ENCODE peak calls at places on chromosome 12, in seven cellular contexts. M, F, K, Y, N, I and G are unnamed samples.

GRCh38 chr12:48969847-48970701 is 1.5 kb downstream of the WNT10B start:
- DNase-seq in Y (peak), I (no peak), M (no peak), N (no peak), K (no peak), F (peak), G (no peak)

GRCh38 chr12:63420206-63420644 is 248.1 kb downstream of the DPY19L2 start:
- DNase-seq in N (peak), I (peak), F (peak), K (peak), Y (peak), M (peak), G (peak)

GRCh38 chr12:120798696-120799095 is 73.1 kb downstream of the ACADS start:
- DNase-seq in K (no peak), F (no peak), Y (peak), M (peak), N (no peak), I (no peak), G (no peak)

GRCh38 chr12:118190266-118190665 is 54.3 kb downstream of the PEBP1 start:
- DNase-seq in M (no peak), N (no peak), F (no peak), Y (peak), I (no peak), K (no peak), G (no peak)

GRCh38 chr12:10069099-10069498 is 29.7 kb downstream of the CLEC1A start:
- DNase-seq in F (no peak), I (no peak), Y (no peak), N (no peak), M (no peak), K (no peak), G (no peak)

GRCh38 chr12:119128527-119128926 is 50.2 kb upstream of the HSPB8 start:
- DNase-seq in N (no peak), F (no peak), Y (no peak), K (no peak), M (no peak), I (no peak), G (no peak)

GRCh38 chr12:2395352-2395977 is 342.7 kb downstream of the CACNA1C start:
- DNase-seq in M (no peak), Y (peak), N (peak), I (peak), F (peak), K (peak), G (peak)

GRCh38 chr12:53825246-53826081 is 73.7 kb upstream of the CISTR start:
- DNase-seq in I (peak), K (no peak), N (peak), M (no peak), Y (no peak), F (no peak), G (peak)

GRCh38 chr12:10221846-10222245 is 9.2 kb downstream of the GABARAPL1 start:
- DNase-seq in K (no peak), I (no peak), Y (no peak), F (no peak), N (no peak), M (no peak), G (no peak)

GRCh38 chr12:48165089-48166031 is 8.0 kb upstream of the ASB8 start:
- DNase-seq in Y (peak), I (peak), F (no peak), K (peak), M (peak), N (peak), G (peak)

GRCh38 chr12:24752763-24753462 is 196.0 kb downstream of the BCAT1 start:
- DNase-seq in K (no peak), F (no peak), Y (no peak), N (no peak), M (no peak), I (peak), G (no peak)

GRCh38 chr12:54296393-54297121 is 4.3 kb downstream of the NFE2 start:
- DNase-seq in K (peak), F (no peak), Y (no peak), I (no peak), N (no peak), M (no peak), G (no peak)

GRCh38 chr12:3882396-3882795 is 9.2 kb upstream of the PARP11 start:
- DNase-seq in F (no peak), Y (no peak), I (no peak), N (no peak), M (no peak), K (no peak), G (no peak)

GRCh38 chr12:132222808-132223173 is 78.5 kb downstream of the NOC4L start:
- DNase-seq in I (no peak), Y (no peak), F (no peak), M (no peak), K (no peak), N (no peak), G (no peak)

GRCh38 chr12:124947561-124948398 is 33.3 kb upstream of the UBC start:
- DNase-seq in M (no peak), F (no peak), Y (no peak), K (no peak), I (no peak), N (no peak), G (no peak)
- TF ChIP-seq JUND in M (no peak), F (no peak), Y (no peak), K (no peak), I (no peak), N (no peak), G (no peak)

DNA sequence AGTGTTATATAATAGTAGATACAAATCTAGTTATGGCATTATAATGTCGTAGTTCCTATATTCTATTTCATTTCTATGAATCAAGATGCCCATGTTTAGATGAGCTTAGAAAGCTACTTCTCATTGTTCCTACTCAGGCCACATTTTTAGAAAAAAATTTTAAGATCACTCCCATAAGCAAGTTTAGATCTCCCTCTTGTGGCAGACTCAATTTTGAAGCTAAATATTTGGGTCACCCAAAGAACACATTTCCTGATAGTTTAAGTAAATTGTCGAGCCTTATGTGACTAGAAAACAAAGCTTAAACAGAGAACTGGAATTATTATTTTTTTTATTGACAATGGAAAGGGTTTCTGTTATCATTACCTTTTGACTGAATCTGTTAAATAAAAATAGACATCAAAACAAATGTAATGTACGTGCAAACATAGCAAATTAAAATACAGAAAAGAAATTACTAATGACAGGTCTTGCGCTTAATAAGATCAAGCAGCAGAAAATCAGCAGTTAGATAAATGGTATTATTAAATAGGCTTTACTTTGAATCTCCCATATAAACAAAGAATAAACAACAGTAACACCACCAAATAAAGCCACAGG is 180.2 kb downstream of the ACSS3 start:
- DNase-seq in Y (peak), N (peak), M (no peak), K (no peak), F (no peak), I (peak), G (peak)
- TF ChIP-seq JUND in Y (no peak), N (no peak), M (no peak), K (no peak), F (no peak), I (no peak), G (no peak)

GRCh38 chr12:19288603-19289244 is 150.6 kb upstream of the AEBP2 start:
- DNase-seq in F (no peak), N (peak), I (peak), K (peak), M (no peak), Y (peak), G (peak)
- TF ChIP-seq JUND in F (no peak), N (no peak), I (no peak), K (no peak), M (no peak), Y (no peak), G (no peak)

GRCh38 chr12:69527506-69528272 is 57.5 kb downstream of the FRS2 start:
- DNase-seq in N (no peak), Y (no peak), M (no peak), F (no peak), K (no peak), I (no peak), G (peak)

GRCh38 chr12:69524331-69524630 is 54.1 kb downstream of the FRS2 start:
- DNase-seq in M (no peak), F (no peak), I (no peak), K (no peak), N (no peak), Y (no peak), G (no peak)

GRCh38 chr12:69529021-69529420 is 56.2 kb upstream of the CCT2 start:
- DNase-seq in Y (no peak), F (no peak), K (no peak), M (no peak), I (no peak), N (no peak), G (no peak)

GRCh38 chr12:69523433-69524330 is 53.5 kb downstream of the FRS2 start:
- DNase-seq in Y (no peak), M (no peak), F (no peak), I (no peak), N (no peak), K (no peak), G (no peak)

GRCh38 chr12:69524755-69525509 is 54.7 kb downstream of the FRS2 start:
- DNase-seq in N (no peak), K (no peak), F (no peak), M (no peak), I (no peak), Y (no peak), G (no peak)
- TF ChIP-seq JUND in N (no peak), K (no peak), F (no peak), M (no peak), I (no peak), Y (no peak), G (no peak)

GRCh38 chr12:15629761-15630160 is 159.4 kb downstream of the EPS8 start:
- DNase-seq in I (no peak), M (no peak), F (no peak), K (no peak), N (no peak), Y (no peak), G (no peak)

GRCh38 chr12:15631007-15631715 is 158.0 kb downstream of the EPS8 start:
- DNase-seq in K (peak), Y (no peak), N (no peak), I (no peak), F (no peak), M (no peak), G (no peak)

GRCh38 chr12:15627995-15628945 is 160.9 kb downstream of the EPS8 start:
- DNase-seq in M (no peak), N (no peak), I (peak), K (no peak), F (no peak), Y (no peak), G (no peak)

GRCh38 chr12:15632708-15633107 is 156.5 kb downstream of the EPS8 start:
- DNase-seq in F (no peak), K (no peak), M (no peak), I (no peak), Y (no peak), N (peak), G (no peak)

GRCh38 chr12:15629108-15629507 is 160.1 kb downstream of the EPS8 start:
- DNase-seq in I (peak), N (peak), F (no peak), M (peak), Y (no peak), K (no peak), G (no peak)
- TF ChIP-seq JUND in I (no peak), N (peak), F (no peak), M (no peak), Y (peak), K (no peak), G (no peak)

GRCh38 chr12:11545438-11546330 is 103.8 kb upstream of the ETV6 start:
- DNase-seq in K (no peak), N (no peak), M (peak), F (no peak), Y (peak), I (no peak), G (no peak)
- TF ChIP-seq JUND in K (no peak), N (no peak), M (peak), F (no peak), Y (no peak), I (no peak), G (no peak)

GRCh38 chr12:87801860-87802720 is 227.1 kb downstream of the C12orf50 start:
- DNase-seq in I (no peak), Y (no peak), K (no peak), M (no peak), F (no peak), N (no peak), G (no peak)

GRCh38 chr12:87795555-87795954 is 233.6 kb downstream of the C12orf50 start:
- DNase-seq in K (no peak), M (no peak), Y (no peak), F (no peak), I (no peak), N (no peak), G (peak)

GRCh38 chr12:87793134-87793533 is 236.1 kb downstream of the C12orf50 start:
- DNase-seq in Y (no peak), K (no peak), I (no peak), F (no peak), N (no peak), M (no peak), G (no peak)

GRCh38 chr12:87802721-87803011 is 226.5 kb downstream of the C12orf50 start:
- DNase-seq in I (no peak), Y (no peak), N (no peak), F (no peak), M (no peak), K (no peak), G (no peak)

GRCh38 chr12:87796961-87797516 is 232.2 kb downstream of the C12orf50 start:
- DNase-seq in M (no peak), Y (no peak), N (no peak), K (no peak), I (no peak), F (no peak), G (no peak)
- TF ChIP-seq JUND in M (no peak), Y (no peak), N (no peak), K (no peak), I (no peak), F (no peak), G (no peak)

GRCh38 chr12:100225491-100225890 is 24.9 kb downstream of the ACTR6 start:
- DNase-seq in F (no peak), I (no peak), Y (no peak), M (no peak), K (no peak), N (no peak), G (peak)
- TF ChIP-seq JUND in F (no peak), I (no peak), Y (no peak), M (no peak), K (no peak), N (no peak), G (no peak)

DNA sequence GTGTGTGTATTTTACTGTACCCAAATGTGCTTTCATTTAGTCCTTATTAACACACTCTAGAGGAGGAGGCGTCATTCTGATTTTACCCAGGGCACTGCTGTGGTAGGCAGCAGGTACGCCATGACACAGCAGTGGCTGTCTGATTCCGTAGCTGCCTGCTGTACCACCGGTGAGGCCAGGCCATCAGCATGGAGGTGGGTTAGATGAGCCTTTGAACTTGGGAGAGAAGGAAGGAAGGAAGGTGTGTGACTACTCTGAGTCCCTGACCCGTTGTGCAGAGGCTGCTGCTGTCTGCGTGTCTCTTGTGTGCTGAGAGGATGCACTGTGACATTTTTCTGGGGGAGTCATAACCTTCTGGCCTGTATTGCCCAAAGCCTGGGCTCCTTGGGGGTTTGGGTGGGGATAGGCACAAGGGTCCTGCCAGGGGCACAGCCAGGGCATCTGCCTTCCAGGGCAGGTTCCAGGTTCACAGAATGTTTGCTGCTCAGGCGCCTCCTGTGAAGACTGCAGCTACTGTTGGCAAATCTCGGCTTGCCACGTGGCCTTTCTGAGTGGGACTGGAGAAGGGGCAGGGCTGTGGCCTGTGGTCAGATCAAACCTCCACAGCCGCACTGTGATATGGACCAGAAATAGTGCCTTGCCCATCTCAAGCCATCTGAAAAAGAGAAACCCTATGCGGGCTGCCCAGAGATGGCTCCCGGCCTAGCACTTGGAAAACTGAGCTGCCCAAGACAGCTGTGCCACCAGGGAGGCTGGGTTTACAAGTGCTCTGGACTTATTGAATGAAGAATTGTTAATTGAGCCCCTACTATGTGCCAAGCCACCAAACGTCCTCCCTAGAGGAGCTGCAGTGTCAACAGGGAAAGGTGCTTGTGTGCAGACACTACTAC is 47.1 kb downstream of the MLXIP start:
- DNase-seq in F (no peak), N (no peak), K (no peak), M (no peak), I (no peak), Y (no peak), G (no peak)
- TF ChIP-seq JUND in F (no peak), N (no peak), K (no peak), M (no peak), I (no peak), Y (no peak), G (no peak)